ENCODE peak calls at places on chromosomes 12 and 14, in five cellular contexts. Q is mucosa of gallbladder, C is RPMI7951, R is naive B cell, O is glutamatergic neuron. F is an unnamed sample.

GRCh38 chr14:102525213-102526143 is 15.9 kb upstream of the ANKRD9 start:
- DNase-seq in Q (peak; percentile 23), C (peak; percentile 72), R (peak; percentile 44), O (no peak), F (no peak)

GRCh38 chr12:111313833-111314259 is 55.0 kb downstream of the PHETA1 start:
- DNase-seq in Q (peak; percentile 51), C (peak; percentile 46), R (peak; percentile 57), O (peak; percentile 91), F (peak; percentile 88)

GRCh38 chr14:75339059-75339458 is 60.4 kb downstream of the FOS start:
- DNase-seq in Q (no peak), C (no peak), R (no peak), O (no peak), F (no peak)

GRCh38 chr14:76050797-76051392 is 65.3 kb downstream of the IFT43 start:
- DNase-seq in Q (peak; percentile 46), C (peak; percentile 47), R (peak; percentile 29), O (peak; percentile 52), F (peak; percentile 72)

GRCh38 chr12:111656016-111656415 is 29.7 kb downstream of the BRAP start:
- DNase-seq in Q (no peak), C (no peak), R (no peak), O (no peak), F (no peak)

GRCh38 chr12:55955800-55956508 is 9.9 kb downstream of the PMEL start:
- DNase-seq in Q (peak; percentile 54), C (peak; percentile 54), R (no peak), O (no peak), F (peak; percentile 33)

GRCh38 chr12:27140478-27140969 is 58.1 kb upstream of the C12orf71 start:
- DNase-seq in Q (no peak), C (no peak), R (no peak), O (no peak), F (no peak)

GRCh38 chr12:30795660-30796507 is 41.1 kb upstream of the CAPRIN2 start:
- DNase-seq in Q (peak; percentile 42), C (peak; percentile 85), R (peak; percentile 30), O (peak; percentile 79), F (peak; percentile 72)

GRCh38 chr12:40693503-40693863 is 1.2 kb downstream of the CNTN1 start:
- DNase-seq in Q (peak; percentile 15), C (no peak), R (no peak), O (peak; percentile 79), F (peak; percentile 34)